ENCODE peak calls at places on chromosomes 2 and 18, in seven cellular contexts. K is cardiac muscle cell, T is gastrocnemius medialis, A is thoracic aorta, Y is heart left ventricle, P is dorsolateral prefrontal cortex, H is Karpas-422. C is an unnamed sample.

GRCh38 chr2:12765203-12765602 is 48.5 kb downstream of the TRIB2 start:
- DNase-seq in A (no peak), Y (no peak), H (no peak), P (no peak), K (no peak), T (no peak), C (no peak)

GRCh38 chr2:117902933-117903332 is 88.4 kb downstream of the DDX18 start:
- DNase-seq in H (no peak), T (no peak), P (no peak), A (no peak), K (no peak), Y (no peak), C (no peak)

GRCh38 chr2:192952254-192952653 is 757.5 kb upstream of the TMEFF2 start:
- DNase-seq in H (no peak), T (no peak), K (no peak), A (no peak), Y (no peak), P (no peak), C (no peak)

GRCh38 chr2:116180072-116180471 is 1634.4 kb upstream of the DDX18 start:
- DNase-seq in P (no peak), T (no peak), A (no peak), K (no peak), H (no peak), Y (no peak), C (no peak)

GRCh38 chr2:46257476-46257875 is 39.7 kb upstream of the EPAS1 start:
- DNase-seq in T (no peak), Y (no peak), P (no peak), H (no peak), K (peak), A (no peak), C (no peak)

GRCh38 chr2:200577000-200577399 is 8.8 kb upstream of the AOX1 start:
- DNase-seq in P (no peak), A (no peak), H (no peak), T (no peak), K (no peak), Y (no peak), C (no peak)

GRCh38 chr2:158618859-158619490 is 162.2 kb downstream of the PKP4 start:
- DNase-seq in A (no peak), T (no peak), H (no peak), P (no peak), K (peak), Y (no peak), C (no peak)

GRCh38 chr18:11125372-11126315 is 23.7 kb downstream of the PIEZO2 start:
- DNase-seq in K (no peak), Y (no peak), T (no peak), H (no peak), A (no peak), P (no peak), C (no peak)

GRCh38 chr18:45565280-45565970 is 49.9 kb upstream of the SLC14A2 start:
- DNase-seq in H (no peak), T (no peak), Y (no peak), A (no peak), K (no peak), P (no peak), C (no peak)

GRCh38 chr2:45909677-45910191 is 258.3 kb downstream of the PRKCE start:
- DNase-seq in T (no peak), H (peak), P (no peak), K (no peak), A (no peak), Y (no peak), C (peak)

GRCh38 chr18:44896817-44897216 is 216.1 kb downstream of the SETBP1 start:
- DNase-seq in T (no peak), Y (no peak), A (no peak), K (no peak), H (no peak), P (no peak), C (no peak)

GRCh38 chr18:12308386-12309100 is 502 bp downstream of the TUBB6 start:
- DNase-seq in P (no peak), T (peak), A (peak), H (no peak), K (peak), Y (peak), C (peak)

GRCh38 chr2:187654535-187654934 is 100.3 kb upstream of the TFPI start:
- DNase-seq in H (no peak), A (no peak), K (no peak), Y (peak), T (no peak), P (no peak), C (no peak)

GRCh38 chr2:163185160-163185559 is 346.6 kb upstream of the KCNH7 start:
- DNase-seq in H (no peak), Y (no peak), A (no peak), P (no peak), K (no peak), T (no peak), C (no peak)

GRCh38 chr2:228875152-228875875 is 395.8 kb downstream of the PID1 start:
- DNase-seq in Y (no peak), H (no peak), A (no peak), P (no peak), K (peak), T (no peak), C (no peak)

GRCh38 chr2:40820319-40820718 is 368.4 kb upstream of the SLC8A1 start:
- DNase-seq in H (no peak), T (no peak), K (no peak), Y (no peak), A (no peak), P (no peak), C (no peak)

GRCh38 chr18:39966275-39966674 is 1988.8 kb upstream of the PIK3C3 start:
- DNase-seq in K (no peak), P (no peak), T (no peak), H (no peak), Y (no peak), A (no peak), C (no peak)

GRCh38 chr2:238042849-238043584 is 17.8 kb upstream of the SCLY start:
- DNase-seq in T (no peak), Y (no peak), H (no peak), A (no peak), P (no peak), K (peak), C (no peak)

GRCh38 chr2:38556007-38556801 is 46.5 kb downstream of the HNRNPLL start:
- DNase-seq in K (no peak), P (no peak), T (no peak), Y (no peak), H (no peak), A (no peak), C (no peak)

GRCh38 chr2:172094319-172095145 is 8.2 kb downstream of the DLX2 start:
- DNase-seq in P (no peak), H (peak), K (no peak), T (no peak), A (no peak), Y (no peak), C (no peak)

GRCh38 chr18:57273194-57273593 is 79.2 kb upstream of the ST8SIA3 start:
- DNase-seq in Y (no peak), H (no peak), K (no peak), A (no peak), T (no peak), P (no peak), C (no peak)

GRCh38 chr18:31578126-31578525 is 13.6 kb upstream of the TTR start:
- DNase-seq in A (no peak), T (no peak), P (no peak), Y (no peak), K (no peak), H (no peak), C (no peak)

GRCh38 chr2:174833737-174834136 is 69.5 kb upstream of the CHRNA1 start:
- DNase-seq in Y (no peak), H (no peak), K (no peak), T (no peak), A (no peak), P (no peak), C (no peak)

GRCh38 chr18:46169464-46169941 is 65.3 kb downstream of the HAUS1 start:
- DNase-seq in T (no peak), P (no peak), Y (no peak), H (no peak), A (no peak), K (peak), C (no peak)

GRCh38 chr2:20418519-20418918 is 28.4 kb upstream of the RHOB start:
- DNase-seq in A (no peak), Y (no peak), T (no peak), K (no peak), P (no peak), H (no peak), C (no peak)

GRCh38 chr2:18750662-18751554 is 161.5 kb upstream of the NT5C1B start:
- DNase-seq in A (no peak), T (no peak), P (no peak), H (no peak), K (peak), Y (no peak), C (no peak)

GRCh38 chr2:238456966-238457926 is 30.5 kb downstream of the ASB1 start:
- DNase-seq in Y (no peak), T (no peak), K (peak), A (no peak), P (no peak), H (no peak), C (no peak)

GRCh38 chr18:54169710-54170403 is 54.6 kb downstream of the MBD2 start:
- DNase-seq in H (no peak), Y (no peak), T (no peak), K (no peak), A (no peak), P (no peak), C (no peak)

GRCh38 chr2:191015229-191015628 is 1.3 kb upstream of the STAT1 start:
- DNase-seq in K (no peak), Y (no peak), P (no peak), T (no peak), H (no peak), A (no peak), C (no peak)

GRCh38 chr2:229675569-229675968 is 38.8 kb downstream of the DNER start:
- DNase-seq in P (no peak), T (no peak), A (no peak), K (no peak), Y (no peak), H (no peak), C (no peak)

GRCh38 chr2:241772063-241772499 is 4.5 kb upstream of the GAL3ST2 start:
- DNase-seq in P (no peak), Y (no peak), T (no peak), A (no peak), H (peak), K (no peak), C (no peak)

GRCh38 chr2:173390036-173390435 is 35.4 kb downstream of the CDCA7 start:
- DNase-seq in H (no peak), T (no peak), P (no peak), K (no peak), Y (no peak), A (no peak), C (no peak)

GRCh38 chr2:241011296-241011600 is 12.8 kb downstream of the SNED1 start:
- DNase-seq in K (no peak), Y (no peak), P (no peak), A (no peak), T (no peak), H (no peak), C (peak)

GRCh38 chr2:177530513-177531039 is 138.0 kb downstream of the AGPS start:
- DNase-seq in A (no peak), K (no peak), T (no peak), Y (no peak), H (no peak), P (no peak), C (no peak)

GRCh38 chr18:32530947-32531651 is 60.4 kb upstream of the GAREM1 start:
- DNase-seq in P (no peak), T (no peak), H (no peak), Y (no peak), K (peak), A (no peak), C (no peak)

GRCh38 chr2:96882906-96883305 is 13.0 kb upstream of the SEMA4C start:
- DNase-seq in A (no peak), K (no peak), H (no peak), T (no peak), Y (no peak), P (no peak), C (no peak)
- H3K27ac ChIP-seq in A (no peak), K (no peak), H (no peak), T (no peak), Y (no peak), P (no peak), C (no peak)

DNA sequence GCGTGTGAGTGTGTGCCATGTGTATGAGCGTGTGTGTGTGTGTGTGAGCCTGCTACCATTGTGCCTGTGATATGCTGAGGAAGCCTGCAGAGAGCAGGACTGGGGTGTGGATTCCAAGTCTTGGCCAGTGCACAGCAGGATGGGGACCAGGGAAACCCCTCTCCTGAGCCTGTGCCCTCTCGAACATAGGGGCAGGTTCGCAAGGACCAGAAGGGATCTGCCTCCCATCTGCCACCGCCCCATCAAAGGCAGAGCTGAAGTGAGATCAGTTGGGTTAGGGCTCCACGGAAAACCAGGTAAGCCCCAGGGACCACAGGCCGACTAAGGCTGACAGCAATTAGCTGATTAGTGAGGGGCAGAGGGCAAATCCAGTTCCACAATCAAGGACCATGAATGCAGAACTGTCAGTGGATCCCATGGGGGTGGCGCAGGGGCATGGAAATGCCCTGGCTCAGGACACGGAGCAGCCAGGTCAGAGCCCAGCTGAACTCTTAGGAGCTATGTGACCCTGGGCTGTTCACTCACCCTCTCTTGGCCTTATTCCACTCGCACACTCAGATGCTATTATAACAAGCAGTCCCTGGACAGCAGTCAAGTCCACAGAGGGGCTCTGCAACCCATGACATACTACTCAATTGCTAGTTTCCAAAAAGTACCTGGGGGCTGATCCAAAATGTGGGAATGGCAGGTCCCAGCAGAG is 84.2 kb upstream of the ID2 start:
- DNase-seq in A (no peak), Y (no peak), P (no peak), H (no peak), K (no peak), T (no peak), C (no peak)
- H3K27ac ChIP-seq in A (no peak), Y (no peak), P (no peak), H (no peak), K (peak), T (no peak), C (no peak)

DNA sequence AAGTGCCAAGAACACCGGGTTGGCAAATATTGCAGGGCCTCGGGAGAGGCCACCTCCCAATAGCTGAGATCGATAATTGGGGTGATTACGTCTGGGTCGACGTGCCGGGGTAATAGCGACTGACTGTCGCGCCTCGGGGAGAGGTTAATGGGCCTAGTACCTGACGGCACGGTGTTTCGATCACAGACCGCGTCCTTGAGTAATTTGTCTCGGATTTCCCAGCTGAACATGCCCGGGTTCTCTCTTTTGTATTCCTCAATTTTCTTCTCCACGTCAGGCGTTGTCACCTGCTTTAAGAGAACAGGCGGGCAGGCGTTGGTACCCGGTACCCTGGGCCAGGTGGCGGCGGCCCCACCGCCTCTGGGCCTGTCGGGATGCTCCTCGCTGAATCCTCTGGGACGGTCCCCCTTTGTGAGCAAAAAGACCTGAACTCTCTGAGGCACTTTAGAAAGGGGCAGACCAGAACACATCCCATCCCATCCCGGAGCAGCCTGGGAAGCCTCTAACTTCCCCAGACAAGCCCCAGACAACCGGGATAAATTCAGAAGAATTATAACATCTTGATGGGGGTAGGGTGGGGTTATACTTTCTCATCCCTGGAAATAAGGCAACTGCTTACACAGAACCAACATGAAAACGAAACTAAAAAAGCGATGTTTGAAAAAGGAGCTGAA is 3.3 kb downstream of the PAX3 start:
- DNase-seq in T (no peak), H (no peak), Y (no peak), K (no peak), A (no peak), P (no peak), C (no peak)
- H3K27ac ChIP-seq in T (no peak), H (no peak), Y (no peak), K (no peak), A (no peak), P (no peak), C (no peak)

DNA sequence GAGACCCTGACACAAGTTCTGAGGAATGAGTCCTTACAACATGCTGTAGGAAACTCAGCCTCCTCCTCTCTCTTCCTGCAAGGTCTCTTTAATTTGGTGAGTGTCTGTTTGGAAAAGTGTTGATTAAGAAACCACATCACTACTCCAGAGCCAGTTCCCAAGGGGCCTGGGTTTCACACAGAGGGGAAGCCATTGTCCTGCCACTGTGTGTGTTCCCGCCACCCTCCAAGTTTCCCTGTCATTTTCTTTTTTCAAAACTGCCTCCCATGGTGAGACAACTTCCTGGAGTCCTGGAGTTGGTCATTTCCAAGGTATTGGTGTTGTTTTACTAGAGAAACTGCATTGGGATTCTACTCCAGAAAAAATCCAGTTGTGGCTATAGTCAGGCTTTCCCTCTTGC is 232.0 kb upstream of the PARD3B start:
- DNase-seq in A (no peak), K (no peak), Y (no peak), T (no peak), P (no peak), H (no peak), C (no peak)
- H3K27ac ChIP-seq in A (no peak), K (no peak), Y (no peak), T (no peak), P (no peak), H (no peak), C (no peak)

DNA sequence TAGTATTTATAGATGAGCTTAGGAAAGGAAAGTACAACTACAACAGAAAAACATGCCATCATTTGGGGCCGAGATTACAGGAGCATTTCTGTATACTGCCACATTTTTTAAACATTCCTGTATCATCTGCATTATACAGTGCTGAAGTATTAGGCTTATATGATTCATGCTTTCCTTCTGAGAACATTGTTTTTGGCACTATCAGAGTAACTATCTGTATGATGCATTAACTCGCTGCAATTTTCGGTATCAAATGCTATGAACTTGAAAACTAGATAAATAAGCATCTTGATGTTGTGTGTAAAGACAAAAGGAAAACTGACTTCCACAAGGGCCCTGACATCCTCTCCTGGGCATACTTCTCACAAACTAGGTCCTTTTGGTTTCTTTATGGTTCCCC is 102.0 kb downstream of the RIT2 start:
- DNase-seq in H (no peak), T (no peak), A (no peak), Y (no peak), K (peak), P (no peak), C (no peak)
- H3K27ac ChIP-seq in H (no peak), T (no peak), A (no peak), Y (no peak), K (no peak), P (no peak), C (no peak)

GRCh38 chr18:61742555-61743429 is 150.0 kb downstream of the RNF152 start:
- DNase-seq in A (peak), K (no peak), T (peak), P (no peak), Y (peak), H (no peak), C (no peak)
- H3K27ac ChIP-seq in A (peak), K (no peak), T (peak), P (peak), Y (peak), H (no peak), C (peak)

GRCh38 chr2:216777637-216778273 is 82.1 kb downstream of the TNP1 start:
- DNase-seq in K (peak), T (no peak), A (no peak), Y (no peak), H (peak), P (no peak), C (no peak)

GRCh38 chr2:216776076-216776726 is 80.9 kb upstream of the IGFBP5 start:
- DNase-seq in H (no peak), P (no peak), T (no peak), K (peak), A (no peak), Y (no peak), C (no peak)

GRCh38 chr2:216775043-216775453 is 79.7 kb upstream of the IGFBP5 start:
- DNase-seq in T (peak), A (peak), Y (peak), K (peak), P (no peak), H (no peak), C (no peak)

GRCh38 chr2:216781709-216782108 is 78.2 kb downstream of the TNP1 start:
- DNase-seq in H (no peak), P (no peak), A (no peak), T (no peak), K (no peak), Y (no peak), C (no peak)

GRCh38 chr2:216780843-216781242 is 79.0 kb downstream of the TNP1 start:
- DNase-seq in A (no peak), Y (no peak), K (no peak), P (no peak), T (no peak), H (no peak), C (no peak)
- H3K27ac ChIP-seq in A (no peak), Y (no peak), K (no peak), P (no peak), T (no peak), H (no peak), C (no peak)

GRCh38 chr2:85410584-85411404 is 628 bp upstream of the CAPG start:
- DNase-seq in A (no peak), H (no peak), K (no peak), T (no peak), P (no peak), Y (peak), C (no peak)
- H3K27ac ChIP-seq in A (no peak), H (no peak), K (no peak), T (no peak), P (no peak), Y (no peak), C (peak)

GRCh38 chr2:73821227-73821626 is 7.5 kb upstream of the STAMBP start:
- DNase-seq in A (no peak), Y (no peak), K (no peak), P (no peak), T (no peak), H (no peak), C (no peak)

GRCh38 chr2:73822276-73822675 is 6.5 kb upstream of the STAMBP start:
- DNase-seq in P (no peak), Y (no peak), A (no peak), T (no peak), K (no peak), H (peak), C (no peak)

GRCh38 chr2:73822991-73823390 is 5.8 kb upstream of the STAMBP start:
- DNase-seq in A (no peak), K (no peak), Y (no peak), P (no peak), T (no peak), H (no peak), C (no peak)

GRCh38 chr2:73821669-73822068 is 7.1 kb upstream of the STAMBP start:
- DNase-seq in P (no peak), H (no peak), K (no peak), A (no peak), Y (no peak), T (no peak), C (no peak)

GRCh38 chr2:73818296-73818695 is 10.5 kb upstream of the STAMBP start:
- DNase-seq in Y (no peak), K (no peak), T (no peak), A (no peak), H (no peak), P (no peak), C (no peak)
- H3K27ac ChIP-seq in Y (no peak), K (no peak), T (no peak), A (no peak), H (no peak), P (no peak), C (no peak)

GRCh38 chr2:128362889-128363228 is 44.2 kb upstream of the HS6ST1 start:
- DNase-seq in P (no peak), T (no peak), A (peak), K (peak), H (no peak), Y (peak), C (peak)
- H3K27ac ChIP-seq in P (no peak), T (no peak), A (peak), K (peak), H (no peak), Y (no peak), C (peak)